ENCODE peak calls at places on chromosome 21, in ten cellular contexts. W is GM23338; D is upper lobe of left lung; N is OCI-LY7; F is naive thymus-derived CD4-positive, alpha-beta T cell; L is adipocyte; R is heart left ventricle; E is left ventricle myocardium inferior; T is pancreas; U is spleen. Y is an unnamed sample. For H3K36me3 and H3K4me1, the result is how much of the 10 kb centered on the place peaks cover.

GRCh38 chr21:23955130-23955873 is 1652.0 kb downstream of the MRPL39 start:
- DNase-seq in U (no peak), W (no peak), F (no peak), T (no peak), N (no peak), E (no peak), D (no peak), R (no peak), L (no peak), Y (no peak)

GRCh38 chr21:27104749-27105439 is 138.0 kb upstream of the ADAMTS5 start:
- DNase-seq in U (no peak), E (no peak), W (no peak), F (no peak), N (no peak), L (peak), D (no peak), R (no peak), T (no peak), Y (no peak)

GRCh38 chr21:42518626-42519025 is 5.0 kb downstream of the SLC37A1 start:
- DNase-seq in T (no peak), D (no peak), N (no peak), L (no peak), W (no peak), E (no peak), R (no peak), F (no peak), U (no peak), Y (no peak)

GRCh38 chr21:39018730-39019129 is 164.5 kb downstream of the PSMG1 start:
- DNase-seq in T (no peak), W (no peak), L (no peak), U (no peak), E (no peak), D (no peak), N (no peak), R (no peak), F (no peak), Y (no peak)

GRCh38 chr21:37575536-37576083 is 209.0 kb downstream of the DYRK1A start:
- DNase-seq in D (no peak), L (no peak), U (no peak), T (no peak), W (no peak), E (no peak), F (no peak), N (no peak), R (no peak), Y (no peak)

GRCh38 chr21:24148461-24148860 is 1458.8 kb downstream of the MRPL39 start:
- DNase-seq in D (no peak), N (no peak), F (no peak), R (no peak), E (no peak), W (no peak), T (no peak), L (no peak), U (no peak), Y (no peak)

GRCh38 chr21:34022557-34023335 is 50.6 kb upstream of the MRPS6 start:
- DNase-seq in U (no peak), F (no peak), W (no peak), N (peak), E (no peak), L (no peak), T (no peak), D (no peak), R (no peak), Y (peak)

GRCh38 chr21:43345746-43346409 is 81.1 kb downstream of the SIK1 start:
- DNase-seq in W (no peak), N (no peak), D (peak), L (peak), R (no peak), F (no peak), T (no peak), E (no peak), U (no peak), Y (no peak)

GRCh38 chr21:42276076-42276475 is 39.1 kb downstream of the TFF3 start:
- DNase-seq in F (no peak), W (no peak), N (no peak), R (no peak), T (no peak), U (no peak), D (no peak), E (no peak), L (no peak), Y (no peak)

GRCh38 chr21:20353351-20353750 is 644.9 kb upstream of the NCAM2 start:
- DNase-seq in D (no peak), U (no peak), F (no peak), R (no peak), L (no peak), T (no peak), E (no peak), W (no peak), N (no peak), Y (no peak)

GRCh38 chr21:16579538-16579937 is 849.8 kb downstream of the USP25 start:
- DNase-seq in E (no peak), N (no peak), D (no peak), F (no peak), U (no peak), L (peak), R (no peak), W (no peak), T (no peak), Y (no peak)

GRCh38 chr21:40043423-40043822 is 176.2 kb downstream of the PCP4 start:
- DNase-seq in R (no peak), F (no peak), T (no peak), U (no peak), W (peak), D (no peak), E (no peak), N (no peak), L (no peak), Y (no peak)

GRCh38 chr21:34835526-34835925 is 166.7 kb downstream of the CLIC6 start:
- DNase-seq in T (no peak), U (no peak), N (no peak), F (no peak), E (no peak), R (no peak), W (peak), D (no peak), L (peak), Y (peak)

GRCh38 chr21:38631171-38631570 is 132.9 kb upstream of the ERG start:
- DNase-seq in T (no peak), W (no peak), E (no peak), R (no peak), L (peak), U (no peak), F (no peak), N (no peak), D (no peak), Y (no peak)

GRCh38 chr21:33025106-33025470 is 647 bp upstream of the OLIG2 start:
- DNase-seq in N (no peak), U (no peak), E (no peak), W (peak), F (no peak), L (no peak), T (no peak), D (peak), R (no peak), Y (no peak)

GRCh38 chr21:37475186-37475868 is 108.8 kb downstream of the DYRK1A start:
- DNase-seq in R (no peak), F (no peak), L (no peak), E (no peak), N (no peak), T (no peak), U (no peak), D (no peak), W (no peak), Y (no peak)

GRCh38 chr21:22728091-22728490 is 1729.9 kb downstream of the NCAM2 start:
- DNase-seq in R (no peak), T (no peak), L (no peak), D (no peak), W (peak), N (peak), E (no peak), U (no peak), F (no peak), Y (no peak)

GRCh38 chr21:39564200-39564599 is 48.5 kb upstream of the B3GALT5 start:
- DNase-seq in R (peak), E (peak), U (no peak), N (no peak), T (peak), W (no peak), D (no peak), F (no peak), L (no peak), Y (no peak)

GRCh38 chr21:35801388-35801787 is 258.9 kb downstream of the SETD4 start:
- DNase-seq in D (no peak), N (peak), T (no peak), U (no peak), F (peak), L (no peak), E (no peak), W (no peak), R (no peak), Y (no peak)

GRCh38 chr21:35275776-35276175 is 226.7 kb upstream of the RUNX1 start:
- DNase-seq in T (no peak), N (no peak), E (no peak), W (no peak), L (peak), D (no peak), U (no peak), F (no peak), R (no peak), Y (no peak)

GRCh38 chr21:39022035-39022900 is 161.0 kb downstream of the PSMG1 start:
- DNase-seq in E (no peak), F (no peak), W (no peak), R (peak), D (peak), L (no peak), U (no peak), N (no peak), T (no peak), Y (no peak)

GRCh38 chr21:38486221-38486620 is 12.1 kb downstream of the ERG start:
- DNase-seq in D (no peak), E (no peak), L (peak), U (no peak), R (no peak), W (no peak), F (no peak), N (no peak), T (no peak), Y (no peak)

GRCh38 chr21:36889401-36889800 is 77.1 kb downstream of the HLCS start:
- DNase-seq in U (no peak), E (no peak), R (no peak), T (no peak), W (no peak), F (no peak), D (no peak), L (no peak), N (no peak), Y (no peak)

GRCh38 chr21:35423694-35424093 is 374.6 kb upstream of the RUNX1 start:
- DNase-seq in W (no peak), N (no peak), U (no peak), L (no peak), F (no peak), T (no peak), R (no peak), D (no peak), E (no peak), Y (no peak)

GRCh38 chr21:43211085-43212071 is 42.6 kb downstream of the CRYAA start:
- DNase-seq in N (peak), L (no peak), F (no peak), D (peak), R (peak), W (peak), E (peak), U (peak), T (peak), Y (peak)

GRCh38 chr21:36156815-36157670 is at the start of gene DOP1B:
- DNase-seq in N (peak), U (no peak), R (no peak), D (no peak), W (peak), L (peak), T (no peak), F (no peak), E (peak), Y (no peak)

GRCh38 chr21:35039595-35040291 is 9.4 kb downstream of the RUNX1 start:
- DNase-seq in N (peak), L (no peak), W (no peak), E (no peak), D (no peak), T (no peak), F (no peak), R (no peak), U (no peak), Y (no peak)

GRCh38 chr21:9755611-9756010 is 765.8 kb upstream of the TPTE start:
- DNase-seq in W (no peak), F (no peak), R (no peak), N (no peak), U (no peak), L (no peak), D (no peak), E (no peak), T (no peak), Y (no peak)

GRCh38 chr21:32371913-32372314 is 20.9 kb downstream of the URB1 start:
- DNase-seq in R (no peak), F (no peak), E (no peak), N (no peak), W (no peak), T (no peak), D (no peak), U (peak), L (peak), Y (no peak)

GRCh38 chr21:36696390-36696639 is 2.6 kb upstream of the SIM2 start:
- DNase-seq in N (no peak), F (no peak), W (peak), U (no peak), D (no peak), E (no peak), R (no peak), T (no peak), L (no peak), Y (no peak)

GRCh38 chr21:32806810-32807386 is 35.3 kb upstream of the PAXBP1 start:
- DNase-seq in N (no peak), D (no peak), E (no peak), W (no peak), L (no peak), T (no peak), R (no peak), U (no peak), F (no peak), Y (no peak)

GRCh38 chr21:38476385-38476784 is 21.9 kb downstream of the ERG start:
- DNase-seq in R (no peak), N (no peak), L (no peak), D (no peak), T (no peak), W (no peak), U (no peak), F (no peak), E (no peak), Y (no peak)

GRCh38 chr21:35226960-35227741 is 178.0 kb upstream of the RUNX1 start:
- DNase-seq in U (no peak), F (peak), R (no peak), D (no peak), N (peak), T (no peak), W (no peak), E (no peak), L (no peak), Y (no peak)

GRCh38 chr21:25487046-25487594 is 120.2 kb downstream of the MRPL39 start:
- DNase-seq in E (no peak), F (no peak), D (no peak), N (no peak), T (no peak), U (no peak), R (no peak), L (no peak), W (no peak), Y (no peak)

GRCh38 chr21:43585924-43586411 is 73.3 kb downstream of the HSF2BP start:
- DNase-seq in D (no peak), T (peak), R (no peak), W (peak), N (no peak), L (peak), F (no peak), U (no peak), E (no peak), Y (no peak)

GRCh38 chr21:46311568-46311967 is 12.1 kb downstream of the C21orf58 start:
- DNase-seq in W (no peak), U (no peak), R (no peak), T (no peak), D (no peak), N (no peak), L (no peak), E (no peak), F (no peak), Y (no peak)
- H3K36me3 ChIP-seq in W (under half), U (under half), R (under half), T (under half), D (under half), N (half or more), L (under half), E (under half), F (under half), Y (under half)

GRCh38 chr21:29144736-29145353 is 14.4 kb downstream of the MAP3K7CL start:
- DNase-seq in D (no peak), R (no peak), T (no peak), L (peak), E (no peak), F (no peak), W (no peak), N (no peak), U (no peak), Y (no peak)

GRCh38 chr21:29145354-29145782 is 14.9 kb downstream of the MAP3K7CL start:
- DNase-seq in F (peak), R (no peak), U (no peak), L (peak), D (no peak), T (no peak), W (no peak), E (no peak), N (no peak), Y (no peak)

GRCh38 chr21:29146726-29147125 is 16.3 kb downstream of the MAP3K7CL start:
- DNase-seq in U (no peak), R (no peak), D (no peak), N (no peak), E (no peak), L (no peak), T (no peak), W (no peak), F (no peak), Y (no peak)

GRCh38 chr21:29148535-29148934 is 18.1 kb downstream of the MAP3K7CL start:
- DNase-seq in W (no peak), F (no peak), L (no peak), E (no peak), D (no peak), N (no peak), T (no peak), R (no peak), U (no peak), Y (no peak)

GRCh38 chr21:29145837-29146453 is 15.5 kb downstream of the MAP3K7CL start:
- DNase-seq in U (no peak), R (no peak), E (no peak), T (no peak), D (no peak), F (no peak), W (no peak), N (no peak), L (peak), Y (no peak)
- H3K4me1 ChIP-seq in U (under half), R (under half), E (under half), T (under half), D (under half), F (under half), W (under half), N (under half), L (half or more), Y (under half)

DNA sequence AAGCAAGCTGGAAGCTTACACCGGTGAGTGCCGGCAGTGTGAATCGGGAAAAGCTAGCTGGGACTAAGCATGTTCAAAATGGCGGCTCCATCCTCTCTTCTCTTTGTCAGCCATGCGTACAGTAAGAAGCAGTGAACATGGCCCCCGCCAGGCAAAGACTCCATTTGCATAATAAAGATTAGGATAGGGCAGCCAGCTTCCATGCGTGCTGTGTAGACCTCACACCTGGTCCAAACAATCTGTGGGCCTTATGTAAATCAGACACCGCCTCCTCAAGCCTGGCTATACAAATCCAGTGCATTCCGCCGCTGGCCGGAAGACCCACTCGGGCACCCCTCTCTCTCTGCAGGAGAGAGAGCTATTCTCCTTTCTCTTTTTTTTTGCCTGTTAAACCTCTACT is 150.3 kb downstream of the TIAM1 start:
- DNase-seq in N (no peak), F (no peak), R (no peak), T (no peak), U (no peak), E (no peak), L (no peak), D (no peak), W (peak), Y (no peak)
- H3K4me3 ChIP-seq in N (no peak), F (no peak), R (no peak), T (no peak), U (no peak), E (no peak), L (no peak), D (no peak), W (no peak), Y (no peak)

GRCh38 chr21:44789880-44790279 is 11.7 kb downstream of the UBE2G2 start:
- DNase-seq in F (no peak), L (peak), E (no peak), D (no peak), T (no peak), U (no peak), R (no peak), N (no peak), W (no peak), Y (no peak)
- H3K36me3 ChIP-seq in F (under half), L (under half), E (under half), D (under half), T (under half), U (under half), R (under half), N (half or more), W (under half), Y (under half)

GRCh38 chr21:28639742-28640141 is 352.9 kb downstream of the LTN1 start:
- DNase-seq in T (no peak), L (peak), D (no peak), E (no peak), W (no peak), R (no peak), U (no peak), N (no peak), F (no peak), Y (no peak)

GRCh38 chr21:28635541-28635940 is 357.1 kb downstream of the LTN1 start:
- DNase-seq in D (no peak), N (no peak), F (no peak), L (no peak), T (no peak), E (no peak), W (no peak), R (no peak), U (no peak), Y (no peak)

GRCh38 chr21:28633803-28634572 is 358.7 kb downstream of the LTN1 start:
- DNase-seq in N (no peak), U (no peak), E (peak), L (peak), F (no peak), D (no peak), T (no peak), R (peak), W (no peak), Y (no peak)

GRCh38 chr21:28640326-28640725 is 352.4 kb downstream of the LTN1 start:
- DNase-seq in F (no peak), L (no peak), T (no peak), E (no peak), R (no peak), W (no peak), D (no peak), N (no peak), U (no peak), Y (no peak)

GRCh38 chr21:28636988-28637691 is 355.5 kb downstream of the LTN1 start:
- DNase-seq in F (no peak), W (no peak), T (no peak), E (no peak), R (no peak), L (peak), U (no peak), N (no peak), D (no peak), Y (no peak)
- H3K4me1 ChIP-seq in F (under half), W (under half), T (under half), E (under half), R (under half), L (half or more), U (under half), N (under half), D (under half), Y (under half)

GRCh38 chr21:44918581-44919033 is 2.1 kb downstream of the ITGB2 start:
- DNase-seq in W (peak), T (no peak), F (no peak), E (no peak), D (no peak), L (no peak), R (no peak), U (peak), N (no peak), Y (peak)
- H3K4me3 ChIP-seq in W (peak), T (no peak), F (peak), E (peak), D (peak), L (no peak), R (no peak), U (peak), N (no peak), Y (peak)

GRCh38 chr21:44849616-44850130 is 23.8 kb downstream of the PTTG1IP start:
- DNase-seq in E (no peak), T (no peak), L (no peak), U (no peak), R (no peak), D (no peak), F (no peak), W (no peak), N (no peak), Y (no peak)
- H3K36me3 ChIP-seq in E (under half), T (under half), L (half or more), U (half or more), R (half or more), D (half or more), F (half or more), W (under half), N (under half), Y (half or more)

GRCh38 chr21:45168522-45168921 is 94.1 kb downstream of the ADARB1 start:
- DNase-seq in W (no peak), T (no peak), D (no peak), E (no peak), U (no peak), R (no peak), L (no peak), N (no peak), F (no peak), Y (no peak)
- H3K4me1 ChIP-seq in W (under half), T (under half), D (under half), E (under half), U (under half), R (under half), L (under half), N (under half), F (under half), Y (under half)

Y was measured in lower lobe of right lung.